ENCODE peak calls at places on chromosomes 16 and 17, in ten cellular contexts. O is dorsolateral prefrontal cortex; C is A673; K is cardiac muscle cell; T is lung; U is GM12865; W is activated CD8-positive, alpha-beta T cell treated with anti-CD3 and anti-CD28 coated beads for 36 hours; E is WTC11; M is B cell; B is progenitor cell of endocrine pancreas. Y is an unnamed sample.

GRCh38 chr17:56653877-56654276 is 60.4 kb downstream of the NOG start:
- DNase-seq in C (peak; percentile 80), M (peak; percentile 44), B (no peak), K (peak; percentile 19), E (peak; percentile 63), O (no peak), W (peak; percentile 86), T (peak; percentile 37), U (peak; percentile 77), Y (no peak)

GRCh38 chr16:72976047-72976746 is 71.7 kb downstream of the ZFHX3 start:
- DNase-seq in U (no peak), K (no peak), E (no peak), O (no peak), C (no peak), T (no peak), M (no peak), W (no peak), B (no peak), Y (no peak)

GRCh38 chr16:89096768-89097527 is 3.3 kb downstream of the ACSF3 start:
- DNase-seq in C (no peak), K (no peak), U (peak; percentile 75), E (no peak), T (no peak), O (no peak), W (peak; percentile 93), B (no peak), M (no peak), Y (no peak)

GRCh38 chr17:40517286-40517662 is 15.9 kb upstream of the TNS4 start:
- DNase-seq in E (no peak), U (no peak), M (no peak), K (no peak), W (no peak), T (no peak), B (no peak), C (no peak), O (no peak), Y (no peak)

GRCh38 chr17:49390548-49391324 is 23.9 kb downstream of the PHB1 start:
- DNase-seq in C (no peak), T (peak; percentile 41), E (no peak), B (no peak), U (peak; percentile 90), O (peak; percentile 58), W (peak; percentile 15), M (peak; percentile 42), K (no peak), Y (no peak)

GRCh38 chr17:78147315-78147998 is 1.3 kb downstream of the C17orf99 start:
- DNase-seq in M (peak; percentile 81), K (no peak), W (peak; percentile 30), T (peak; percentile 76), B (no peak), E (no peak), C (no peak), U (peak; percentile 83), O (no peak), Y (no peak)

GRCh38 chr16:72300892-72301291 is 128.9 kb upstream of the PMFBP1 start:
- DNase-seq in W (no peak), E (no peak), O (no peak), U (no peak), C (no peak), T (no peak), K (no peak), M (no peak), B (no peak), Y (no peak)

GRCh38 chr16:78499399-78499798 is 399.9 kb downstream of the WWOX start:
- DNase-seq in M (no peak), K (no peak), O (no peak), T (no peak), B (no peak), U (no peak), E (no peak), C (no peak), W (no peak), Y (no peak)

DNA sequence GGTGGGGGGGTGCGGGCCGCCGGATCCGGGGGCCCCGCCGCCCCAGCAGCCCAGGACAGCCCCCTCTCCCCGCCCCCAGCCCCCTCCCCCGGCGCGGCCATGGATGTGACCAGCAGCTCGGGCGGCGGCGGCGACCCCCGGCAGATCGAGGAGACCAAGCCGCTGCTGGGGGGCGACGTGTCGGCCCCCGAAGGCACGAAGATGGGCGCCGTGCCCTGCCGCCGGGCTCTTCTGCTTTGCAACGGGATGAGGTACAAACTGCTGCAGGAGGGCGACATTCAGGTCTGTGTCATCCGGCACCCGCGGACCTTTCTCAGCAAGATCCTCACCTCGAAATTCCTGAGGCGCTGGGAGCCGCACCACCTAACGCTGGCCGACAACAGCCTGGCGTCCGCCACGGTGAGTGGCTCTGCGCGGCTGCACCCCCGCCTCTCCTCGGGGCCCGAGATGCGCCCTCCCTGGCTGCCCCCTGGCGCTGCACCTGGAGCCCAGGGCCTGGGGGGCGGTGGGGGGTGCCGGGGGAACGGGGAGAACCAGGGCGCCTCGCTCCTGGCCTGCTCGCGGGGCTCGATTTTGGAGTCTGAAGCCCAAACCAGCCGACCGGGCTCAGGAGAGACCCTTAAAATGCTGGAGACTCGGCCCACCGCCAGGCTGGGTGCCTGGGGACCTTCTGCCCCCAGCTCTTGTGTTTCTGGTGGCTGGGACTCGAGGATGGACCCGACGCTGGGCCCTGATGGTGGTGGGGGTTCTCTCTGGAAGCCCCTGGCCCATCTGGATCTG is 725 bp downstream of the CMIP start:
- DNase-seq in T (no peak), K (no peak), O (peak; percentile 61), U (peak; percentile 57), M (peak; percentile 77), C (peak; percentile 22), W (peak; percentile 67), B (peak; percentile 33), E (no peak), Y (peak; percentile 52)
- TF ChIP-seq CTCF in T (no peak), K (peak; percentile 23), O (peak; percentile 11), U (peak; percentile 41), M (peak; percentile 36), C (peak; percentile 31), W (peak; percentile 62), B (peak; percentile 44), E (no peak), Y (peak; percentile 16)

GRCh38 chr16:50371936-50372595 is 3.3 kb upstream of the BRD7 start:
- DNase-seq in M (no peak), O (peak; percentile 78), U (peak; percentile 18), B (no peak), K (peak; percentile 43), W (peak; percentile 18), E (peak; percentile 57), T (no peak), C (no peak), Y (no peak)
- TF ChIP-seq CTCF in M (no peak), O (peak; percentile 71), U (peak; percentile 3), B (peak; percentile 38), K (peak; percentile 38), W (no peak), E (no peak), T (no peak), C (peak; percentile 46), Y (no peak)

GRCh38 chr17:71455219-71455618 is 665.6 kb upstream of the SOX9 start:
- DNase-seq in O (no peak), T (no peak), K (no peak), C (no peak), E (no peak), W (no peak), U (no peak), B (no peak), M (no peak), Y (no peak)

GRCh38 chr17:71464241-71464640 is 656.6 kb upstream of the SOX9 start:
- DNase-seq in M (no peak), E (no peak), C (no peak), O (no peak), B (no peak), T (no peak), W (no peak), U (no peak), K (no peak), Y (no peak)

GRCh38 chr17:71461504-71462197 is 659.2 kb upstream of the SOX9 start:
- DNase-seq in M (no peak), U (no peak), E (peak; percentile 13), C (peak; percentile 29), W (no peak), K (no peak), B (no peak), O (no peak), T (no peak), Y (no peak)

GRCh38 chr17:71458322-71458721 is 662.5 kb upstream of the SOX9 start:
- DNase-seq in O (no peak), W (no peak), U (peak; percentile 21), K (no peak), T (no peak), E (no peak), B (no peak), C (no peak), M (no peak), Y (no peak)

GRCh38 chr17:71460943-71461342 is 659.9 kb upstream of the SOX9 start:
- DNase-seq in U (peak; percentile 33), M (no peak), C (peak; percentile 40), W (peak; percentile 9), K (peak; percentile 50), B (no peak), T (no peak), E (peak; percentile 24), O (no peak), Y (no peak)
- TF ChIP-seq CTCF in U (peak; percentile 36), M (no peak), C (peak; percentile 61), W (peak; percentile 19), K (peak; percentile 54), B (peak; percentile 49), T (no peak), E (peak; percentile 24), O (peak; percentile 51), Y (no peak)

GRCh38 chr17:7041607-7042506 is 2.0 kb downstream of the SLC16A11 start:
- DNase-seq in E (peak; percentile 47), T (no peak), C (peak; percentile 38), W (peak; percentile 70), K (peak; percentile 25), M (peak; percentile 74), O (no peak), U (no peak), B (no peak), Y (peak; percentile 45)

GRCh38 chr17:7034955-7035590 is 742 bp upstream of the SLC16A13 start:
- DNase-seq in K (no peak), B (no peak), E (no peak), O (no peak), W (peak; percentile 75), T (no peak), M (no peak), C (no peak), U (peak; percentile 64), Y (no peak)

GRCh38 chr17:7042507-7043194 is 1.2 kb downstream of the SLC16A11 start:
- DNase-seq in C (peak; percentile 32), K (peak; percentile 30), U (no peak), M (peak; percentile 73), W (peak; percentile 78), B (no peak), T (no peak), O (no peak), E (peak; percentile 52), Y (peak; percentile 52)

GRCh38 chr17:7035591-7036368 is at the start of gene SLC16A13:
- DNase-seq in T (peak; percentile 97), M (peak; percentile 99), O (peak; percentile 91), E (peak; percentile 94), K (peak; percentile 96), C (peak; percentile 98), U (peak; percentile 99), B (peak; percentile 84), W (peak; percentile 99), Y (peak; percentile 95)

DNA sequence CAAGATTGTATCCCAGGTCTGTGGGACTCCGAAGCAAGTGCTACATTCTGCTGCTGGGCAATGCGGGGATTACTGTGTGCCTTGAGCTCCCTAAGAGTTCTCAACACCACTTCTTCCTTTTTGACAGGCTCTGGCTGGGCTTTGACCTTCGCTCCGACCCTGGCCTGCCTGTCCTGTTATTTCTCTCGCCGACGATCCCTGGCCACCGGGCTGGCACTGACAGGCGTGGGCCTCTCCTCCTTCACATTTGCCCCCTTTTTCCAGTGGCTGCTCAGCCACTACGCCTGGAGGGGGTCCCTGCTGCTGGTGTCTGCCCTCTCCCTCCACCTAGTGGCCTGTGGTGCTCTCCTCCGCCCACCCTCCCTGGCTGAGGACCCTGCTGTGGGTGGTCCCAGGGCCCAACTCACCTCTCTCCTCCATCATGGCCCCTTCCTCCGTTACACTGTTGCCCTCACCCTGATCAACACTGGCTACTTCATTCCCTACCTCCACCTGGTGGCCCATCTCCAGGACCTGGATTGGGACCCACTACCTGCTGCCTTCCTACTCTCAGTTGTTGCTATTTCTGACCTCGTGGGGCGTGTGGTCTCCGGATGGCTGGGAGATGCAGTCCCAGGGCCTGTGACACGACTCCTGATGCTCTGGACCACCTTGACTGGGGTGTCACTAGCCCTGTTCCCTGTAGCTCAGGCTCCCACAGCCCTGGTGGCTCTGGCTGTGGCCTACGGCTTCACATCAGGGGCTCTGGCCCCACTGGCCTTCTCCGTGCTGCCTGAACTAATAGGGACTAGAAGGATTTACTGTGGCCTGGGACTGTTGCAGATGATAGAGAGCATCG is 2.4 kb downstream of the SLC16A13 start:
- DNase-seq in T (no peak), U (no peak), W (no peak), K (no peak), M (no peak), C (no peak), B (no peak), E (no peak), O (no peak), Y (no peak)
- TF ChIP-seq CTCF in T (no peak), U (no peak), W (no peak), K (peak; percentile 11), M (no peak), C (no peak), B (no peak), E (no peak), O (no peak), Y (no peak)

Y was measured in natural killer cell.